ENCODE peak calls at places on chromosome 1, in four cellular contexts. K is GM12878, A is K562, E is HL-60. C is an unnamed sample.

GRCh38 chr1:80053613-80054012 is 1047.1 kb upstream of the ADGRL4 start:
- DNase-seq in A (no peak), E (no peak), K (no peak), C (no peak)

GRCh38 chr1:215891673-215892072 is 324.6 kb downstream of the KCTD3 start:
- DNase-seq in E (no peak), K (no peak), A (no peak), C (no peak)

GRCh38 chr1:166974647-166975345 is 544 bp downstream of the ILDR2 start:
- DNase-seq in K (no peak), A (no peak), E (no peak), C (no peak)

GRCh38 chr1:186374313-186375151 is 521 bp downstream of the TPR start:
- DNase-seq in A (peak; percentile 80), E (peak; percentile 41), K (peak; percentile 19), C (no peak)

GRCh38 chr1:52127181-52128175 is 14.4 kb upstream of the ZFYVE9 start:
- DNase-seq in A (no peak), E (peak; percentile 22), K (no peak), C (no peak)

GRCh38 chr1:243598433-243598832 is 251.6 kb downstream of the AKT3 start:
- DNase-seq in A (no peak), E (peak; percentile 39), K (no peak), C (no peak)

GRCh38 chr1:158022554-158023278 is 29.3 kb downstream of the KIRREL1 start:
- DNase-seq in A (no peak), E (no peak), K (no peak), C (no peak)

GRCh38 chr1:248906741-248907661 is 966 bp downstream of the PGBD2 start:
- DNase-seq in A (no peak), K (no peak), E (no peak), C (no peak)

GRCh38 chr1:43570784-43571183 is 40.1 kb downstream of the PTPRF start:
- DNase-seq in K (no peak), A (no peak), E (no peak), C (no peak)

GRCh38 chr1:95286479-95286878 is 52.5 kb downstream of the RWDD3 start:
- DNase-seq in K (no peak), A (no peak), E (no peak), C (no peak)

GRCh38 chr1:26318338-26319064 is 743 bp downstream of the CD52 start:
- DNase-seq in A (no peak), K (no peak), E (no peak), C (no peak)

GRCh38 chr1:212916395-212917133 is 33.8 kb upstream of the VASH2 start:
- DNase-seq in E (peak; percentile 41), K (no peak), A (peak; percentile 36), C (no peak)

GRCh38 chr1:17119076-17119743 is at the start of gene PADI2:
- DNase-seq in E (peak; percentile 67), K (no peak), A (peak; percentile 97), C (peak; percentile 85)

GRCh38 chr1:6140413-6140812 is 39.7 kb downstream of the CHD5 start:
- DNase-seq in K (no peak), E (no peak), A (no peak), C (no peak)

GRCh38 chr1:36322786-36323635 is 434 bp downstream of the EVA1B start:
- DNase-seq in K (no peak), A (peak; percentile 77), E (no peak), C (peak; percentile 53)

GRCh38 chr1:205199090-205199930 is 12.2 kb downstream of the DSTYK start:
- DNase-seq in A (no peak), K (no peak), E (no peak), C (no peak)

GRCh38 chr1:224087358-224087757 is 26.6 kb upstream of the FBXO28 start:
- DNase-seq in K (no peak), A (no peak), E (no peak), C (no peak)

GRCh38 chr1:211613108-211613947 is 34.4 kb upstream of the SLC30A1 start:
- DNase-seq in E (peak; percentile 95), K (no peak), A (peak; percentile 88), C (no peak)

GRCh38 chr1:51644533-51645197 is 27.8 kb downstream of the OSBPL9 start:
- DNase-seq in K (no peak), E (no peak), A (no peak), C (no peak)

GRCh38 chr1:53799141-53799540 is 39.0 kb downstream of the NDC1 start:
- DNase-seq in E (no peak), K (no peak), A (no peak), C (no peak)

GRCh38 chr1:225691377-225691776 is 38.5 kb upstream of the ENAH start:
- DNase-seq in K (no peak), E (no peak), A (no peak), C (no peak)

GRCh38 chr1:86195281-86195680 is 38.7 kb upstream of the COL24A1 start:
- DNase-seq in K (no peak), A (no peak), E (no peak), C (no peak)

GRCh38 chr1:236495359-236496120 is 28.2 kb upstream of the LGALS8 start:
- DNase-seq in E (no peak), A (no peak), K (no peak), C (no peak)

GRCh38 chr1:23930270-23930669 is 17.1 kb upstream of the CNR2 start:
- DNase-seq in A (peak; percentile 6), E (no peak), K (no peak), C (no peak)

DNA sequence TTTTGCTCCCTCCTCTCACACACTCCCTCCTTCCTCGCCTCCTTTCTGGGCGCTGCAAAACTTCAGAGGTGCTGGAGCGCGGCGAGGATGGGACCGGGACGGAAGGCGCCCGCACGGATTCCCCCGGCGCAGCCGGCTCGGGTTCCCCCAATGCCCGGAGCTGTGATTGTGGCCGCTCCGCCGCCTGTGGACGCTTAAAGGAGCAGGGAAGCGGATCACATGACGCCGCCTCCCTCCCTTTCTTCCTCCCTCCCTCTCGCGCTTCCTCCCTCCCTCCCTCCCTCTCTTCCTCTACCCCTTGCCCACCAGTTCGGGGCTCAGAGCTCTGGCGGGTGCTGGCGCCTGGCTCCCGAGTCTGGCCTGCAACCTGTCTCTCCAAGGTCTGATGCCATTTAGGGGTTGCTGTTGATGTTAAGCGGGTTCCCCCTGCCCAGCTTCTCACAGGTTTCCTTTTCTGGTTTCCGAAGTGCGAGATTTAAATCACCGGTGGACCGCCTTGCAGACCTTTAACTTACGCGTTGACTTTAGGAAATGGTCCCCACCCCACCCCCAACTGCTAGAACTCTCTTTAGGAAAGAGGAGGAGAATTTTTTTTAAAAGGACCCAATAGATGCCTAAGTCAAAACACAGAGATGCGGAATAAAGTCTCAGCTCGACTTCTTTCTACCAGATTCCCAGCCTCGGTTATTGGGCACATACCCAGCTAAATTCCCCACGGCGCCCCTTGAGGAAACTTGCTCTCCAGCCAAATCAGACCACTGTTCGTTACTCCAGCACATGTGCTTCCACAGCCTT is at the start of gene WLS:
- DNase-seq in E (peak; percentile 8), K (no peak), A (no peak), C (no peak)
- TF ChIP-seq SPI1 in E (no peak), K (no peak), A (no peak), C (no peak)

GRCh38 chr1:234134878-234135277 is 230.4 kb downstream of the SLC35F3 start:
- DNase-seq in K (no peak), A (no peak), E (no peak), C (no peak)
- TF ChIP-seq SPI1 in K (no peak), A (no peak), E (no peak), C (no peak)

GRCh38 chr1:101245575-101245927 is 8.7 kb downstream of the S1PR1 start:
- DNase-seq in K (no peak), A (no peak), E (no peak), C (no peak)

GRCh38 chr1:101241485-101242225 is 4.8 kb downstream of the S1PR1 start:
- DNase-seq in K (no peak), A (no peak), E (no peak), C (no peak)

GRCh38 chr1:101247404-101248287 is 10.8 kb downstream of the S1PR1 start:
- DNase-seq in E (no peak), K (peak; percentile 94), A (no peak), C (no peak)

GRCh38 chr1:101242331-101243050 is 5.7 kb downstream of the S1PR1 start:
- DNase-seq in A (no peak), K (no peak), E (no peak), C (no peak)

GRCh38 chr1:101244842-101245574 is 8.2 kb downstream of the S1PR1 start:
- DNase-seq in A (no peak), E (no peak), K (no peak), C (no peak)
- TF ChIP-seq SPI1 in A (no peak), E (no peak), K (no peak), C (no peak)

DNA sequence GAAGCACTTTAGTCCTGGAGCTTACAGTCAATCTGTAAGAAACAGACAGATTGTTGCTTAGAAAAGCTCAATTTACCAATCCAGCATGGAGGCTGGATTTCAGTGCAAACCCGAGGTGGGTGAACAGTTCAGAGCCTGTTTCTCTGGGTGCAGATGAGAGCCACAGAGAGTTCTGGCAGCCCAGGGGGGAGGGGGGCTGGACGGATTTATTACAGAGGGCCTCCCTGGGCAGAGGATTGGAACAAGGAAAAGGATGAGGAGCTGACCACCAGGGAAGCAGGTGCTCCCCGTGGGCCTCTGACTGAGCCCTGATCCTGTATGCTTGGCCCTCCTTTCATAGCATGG is 38.0 kb upstream of the EPS8L3 start:
- DNase-seq in A (no peak), E (no peak), K (no peak), C (no peak)
- TF ChIP-seq SPI1 in A (no peak), E (no peak), K (no peak), C (no peak)

GRCh38 chr1:9126511-9126910 is 2.4 kb downstream of the GPR157 start:
- DNase-seq in E (no peak), K (no peak), A (no peak), C (no peak)

GRCh38 chr1:9127395-9128160 is 1.3 kb downstream of the GPR157 start:
- DNase-seq in A (no peak), E (no peak), K (no peak), C (no peak)

GRCh38 chr1:9128520-9129371 is at the start of gene GPR157:
- DNase-seq in A (peak; percentile 100), K (no peak), E (peak; percentile 48), C (peak; percentile 91)

GRCh38 chr1:9129391-9130041 is 614 bp upstream of the GPR157 start:
- DNase-seq in K (peak; percentile 65), E (peak; percentile 61), A (peak; percentile 98), C (peak; percentile 66)

GRCh38 chr1:9128161-9128519 is 762 bp downstream of the GPR157 start:
- DNase-seq in A (no peak), K (no peak), E (no peak), C (no peak)
- TF ChIP-seq SPI1 in A (no peak), K (no peak), E (no peak), C (no peak)

GRCh38 chr1:227941509-227942020 is 6.2 kb downstream of the WNT9A start:
- DNase-seq in A (no peak), K (no peak), E (no peak), C (no peak)
- TF ChIP-seq SPI1 in A (no peak), K (no peak), E (no peak), C (no peak)